ENCODE peak calls at places on chromosomes 13 and 19, in six cellular contexts. F, X, U, B, Q and C are unnamed samples.

GRCh38 chr13:44404261-44405139 is 30.9 kb downstream of the SERP2 start:
- DNase-seq in Q (no peak), U (no peak), B (no peak), X (no peak), F (no peak), C (no peak)

GRCh38 chr19:750640-751423 is at the start of gene MISP:
- DNase-seq in X (no peak), B (no peak), F (no peak), U (no peak), Q (peak; percentile 61), C (no peak)

GRCh38 chr19:28245937-28246336 is 967.0 kb downstream of the UQCRFS1 start:
- DNase-seq in F (no peak), Q (no peak), U (no peak), X (no peak), B (no peak), C (no peak)

GRCh38 chr13:53174550-53174949 is 145.9 kb downstream of the OLFM4 start:
- DNase-seq in U (no peak), F (no peak), X (no peak), B (no peak), Q (no peak), C (no peak)

GRCh38 chr19:51689751-51690358 is 3.3 kb upstream of the SPACA6 start:
- DNase-seq in F (peak; percentile 76), U (no peak), X (no peak), B (no peak), Q (no peak), C (no peak)

GRCh38 chr19:28313633-28314032 is 899.3 kb downstream of the UQCRFS1 start:
- DNase-seq in U (no peak), F (no peak), X (no peak), B (peak; percentile 99), Q (peak; percentile 48), C (no peak)

GRCh38 chr19:6693056-6693471 is 23.1 kb upstream of the TNFSF14 start:
- DNase-seq in B (no peak), Q (no peak), U (no peak), X (no peak), F (no peak), C (no peak)

GRCh38 chr13:98829541-98829940 is 77.1 kb upstream of the SLC15A1 start:
- DNase-seq in F (no peak), U (no peak), B (no peak), X (no peak), Q (no peak), C (no peak)

GRCh38 chr13:39051157-39051556 is 12.9 kb downstream of the NHLRC3 start:
- DNase-seq in X (no peak), Q (peak; percentile 22), U (no peak), F (no peak), B (peak; percentile 24), C (no peak)

GRCh38 chr19:40461669-40462221 is 3.8 kb downstream of the BLVRB start:
- DNase-seq in F (no peak), U (no peak), Q (no peak), X (no peak), B (no peak), C (no peak)

GRCh38 chr19:51501594-51502263 is at the start of gene SIGLEC12:
- DNase-seq in U (no peak), X (no peak), Q (no peak), F (no peak), B (no peak), C (no peak)

GRCh38 chr19:47176627-47177090 is 46.0 kb downstream of the SAE1 start:
- DNase-seq in F (no peak), U (no peak), B (peak; percentile 96), X (no peak), Q (peak; percentile 74), C (no peak)

GRCh38 chr19:54481326-54481930 is 8.3 kb upstream of the CDC42EP5 start:
- DNase-seq in B (no peak), Q (peak; percentile 22), F (no peak), X (no peak), U (no peak), C (no peak)

GRCh38 chr19:3519126-3519525 is 13.0 kb downstream of the FZR1 start:
- DNase-seq in X (no peak), U (no peak), B (no peak), Q (no peak), F (no peak), C (no peak)

GRCh38 chr13:32838985-32839384 is 177.2 kb upstream of the KL start:
- DNase-seq in Q (no peak), X (no peak), U (no peak), F (no peak), B (no peak), C (no peak)

GRCh38 chr13:51793570-51794273 is 10.2 kb downstream of the DHRS12 start:
- DNase-seq in Q (peak; percentile 78), B (peak; percentile 88), U (no peak), F (no peak), X (no peak), C (no peak)

GRCh38 chr19:3645067-3645396 is 18.4 kb upstream of the CACTIN start:
- DNase-seq in U (no peak), B (no peak), Q (no peak), X (no peak), F (no peak), C (no peak)

GRCh38 chr13:90824027-90824426 is 523.5 kb upstream of the MIR17HG start:
- DNase-seq in U (no peak), B (no peak), F (no peak), Q (no peak), X (no peak), C (no peak)

GRCh38 chr19:2302319-2303208 is 5.4 kb downstream of the LINGO3 start:
- DNase-seq in Q (no peak), X (no peak), U (no peak), F (no peak), B (peak; percentile 40), C (no peak)

GRCh38 chr19:862529-863304 is 3.3 kb downstream of the CFD start:
- DNase-seq in F (peak; percentile 46), Q (peak; percentile 37), U (no peak), B (no peak), X (no peak), C (no peak)

GRCh38 chr19:47511128-47511517 is 3.7 kb downstream of the NAPA start:
- DNase-seq in B (no peak), X (no peak), U (no peak), F (no peak), Q (no peak), C (no peak)

GRCh38 chr13:59680429-59681024 is 483.2 kb downstream of the DIAPH3 start:
- DNase-seq in Q (peak; percentile 15), X (no peak), B (no peak), U (no peak), F (no peak), C (no peak)

GRCh38 chr19:18450021-18450933 is 12.3 kb upstream of the ISYNA1 start:
- DNase-seq in X (no peak), B (no peak), F (no peak), Q (no peak), U (no peak), C (no peak)

GRCh38 chr19:47363758-47364529 is 14.8 kb downstream of the DHX34 start:
- DNase-seq in F (no peak), B (no peak), Q (peak; percentile 35), X (no peak), U (no peak), C (no peak)

GRCh38 chr13:98515804-98516465 is 61.0 kb downstream of the STK24 start:
- DNase-seq in X (no peak), B (peak; percentile 57), U (no peak), F (no peak), Q (no peak), C (no peak)

GRCh38 chr19:38691938-38692457 is 44.5 kb downstream of the ACTN4 start:
- DNase-seq in B (peak; percentile 97), F (no peak), U (peak; percentile 80), Q (peak; percentile 94), X (no peak), C (peak; percentile 85)

GRCh38 chr19:7349961-7350711 is 1.4 kb downstream of the ARHGEF18 start:
- DNase-seq in X (no peak), B (no peak), F (no peak), Q (no peak), U (no peak), C (no peak)

GRCh38 chr13:112447761-112448603 is 71.8 kb downstream of the SPACA7 start:
- DNase-seq in X (peak; percentile 72), F (no peak), B (no peak), Q (no peak), U (no peak), C (no peak)

DNA sequence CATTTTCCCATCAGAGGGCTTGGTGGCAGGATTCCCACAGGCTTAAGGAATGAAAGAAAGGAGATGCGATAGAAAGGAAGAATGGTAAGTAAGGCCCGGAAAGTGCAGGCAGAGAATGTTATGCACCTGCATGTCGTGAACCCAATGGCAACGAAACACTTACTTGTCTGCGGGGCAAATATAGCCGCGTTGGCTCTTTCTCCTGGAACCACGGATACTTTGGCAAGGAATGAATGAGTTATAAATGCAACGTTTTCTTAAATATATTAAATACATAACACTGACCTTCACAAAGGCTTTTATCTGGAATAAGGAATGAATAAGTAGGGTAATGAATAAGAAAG is 192.1 kb downstream of the KATNAL1 start:
- DNase-seq in B (no peak), X (no peak), Q (no peak), F (no peak), U (no peak), C (no peak)
- TF ChIP-seq CTCF in B (no peak), X (no peak), Q (no peak), F (no peak), U (no peak), C (no peak)

DNA sequence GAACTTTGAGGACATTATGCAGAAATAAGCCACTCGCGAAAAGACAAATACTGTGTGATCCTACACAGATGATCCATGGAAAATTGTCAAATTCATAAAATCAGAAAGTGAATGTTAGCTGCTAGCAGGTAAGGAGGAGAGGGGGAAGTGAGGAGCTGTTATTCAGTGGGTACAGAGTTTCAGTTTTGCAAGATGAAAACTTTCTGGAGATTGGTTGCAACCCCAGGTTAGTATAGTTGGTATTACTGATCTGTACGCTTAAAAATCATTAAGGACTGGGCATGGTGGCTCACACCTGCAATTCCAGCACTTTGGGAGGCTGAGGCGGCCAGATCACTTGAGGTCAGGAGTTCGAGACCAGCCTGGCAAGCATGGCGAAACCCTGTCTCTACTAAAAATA is 17.9 kb downstream of the ZNF101 start:
- DNase-seq in F (no peak), X (no peak), Q (no peak), U (no peak), B (no peak), C (no peak)
- H3K9me3 ChIP-seq in F (no peaks in the 10 kb centered on the region), X (peaks cover 4% of the 10 kb centered on the region), Q (peaks cover 18% of the 10 kb centered on the region), U (peaks cover 67% of the 10 kb centered on the region), B (peaks cover 3% of the 10 kb centered on the region), C (peaks cover 19% of the 10 kb centered on the region)

GRCh38 chr13:33957497-33957905 is 139.6 kb downstream of the RFC3 start:
- DNase-seq in Q (no peak), F (no peak), B (no peak), X (no peak), U (no peak), C (no peak)

GRCh38 chr13:33968520-33969507 is 150.9 kb downstream of the RFC3 start:
- DNase-seq in F (no peak), B (no peak), X (no peak), U (no peak), Q (no peak), C (no peak)

GRCh38 chr13:33958964-33959363 is 141.0 kb downstream of the RFC3 start:
- DNase-seq in X (no peak), U (no peak), B (no peak), Q (no peak), F (no peak), C (no peak)

GRCh38 chr13:33963134-33963533 is 145.2 kb downstream of the RFC3 start:
- DNase-seq in Q (no peak), B (no peak), X (no peak), U (no peak), F (no peak), C (no peak)
- TF ChIP-seq CTCF in Q (no peak), B (no peak), X (no peak), U (no peak), F (no peak), C (no peak)

GRCh38 chr19:58262922-58263296 is 15.8 kb upstream of the ZNF8 start:
- DNase-seq in X (no peak), Q (no peak), U (no peak), F (no peak), B (no peak), C (no peak)
- H3K9me3 ChIP-seq in X (peaks cover 95% of the 10 kb centered on the region), Q (peaks cover 95% of the 10 kb centered on the region), U (peaks cover 99% of the 10 kb centered on the region), F (peaks cover 86% of the 10 kb centered on the region), B (peaks cover 82% of the 10 kb centered on the region), C (peaks cover 97% of the 10 kb centered on the region)